ENCODE peak calls at places on chromosomes 1 and 21, in four cellular contexts. V is activated naive CD8-positive, alpha-beta T cell treated with anti-CD3 and anti-CD28 coated beads for 36 hours; N is BE2C; F is RCC 7860. J is an unnamed sample.

GRCh38 chr1:198220428-198220827 is 63.6 kb downstream of the NEK7 start:
- DNase-seq in V (no peak), N (no peak), F (peak; percentile 62), J (no peak)

GRCh38 chr21:40053007-40053406 is 185.8 kb downstream of the PCP4 start:
- DNase-seq in V (no peak), N (no peak), F (no peak), J (no peak)

GRCh38 chr1:235069577-235070563 is 58.8 kb downstream of the TOMM20 start:
- DNase-seq in V (no peak), N (no peak), F (peak; percentile 100), J (no peak)

GRCh38 chr1:94668528-94668927 is 127.0 kb upstream of the F3 start:
- DNase-seq in V (no peak), N (no peak), F (no peak), J (no peak)

GRCh38 chr1:40929145-40929544 is 50.4 kb upstream of the CTPS1 start:
- DNase-seq in V (no peak), N (no peak), F (no peak), J (no peak)

GRCh38 chr1:61241411-61241838 is 159.1 kb downstream of the NFIA start:
- DNase-seq in V (no peak), N (no peak), F (peak; percentile 44), J (no peak)

GRCh38 chr1:115182012-115182715 is 92.9 kb upstream of the TSPAN2 start:
- DNase-seq in V (no peak), N (no peak), F (peak; percentile 96), J (no peak)

GRCh38 chr21:33396966-33397365 is 6.2 kb upstream of the IFNGR2 start:
- DNase-seq in V (no peak), N (no peak), F (no peak), J (no peak)

GRCh38 chr1:23563003-23563402 is 3.7 kb upstream of the ID3 start:
- DNase-seq in V (no peak), N (no peak), F (no peak), J (peak; percentile 25)

GRCh38 chr21:25133939-25134338 is 473.3 kb downstream of the MRPL39 start:
- DNase-seq in V (no peak), N (no peak), F (peak; percentile 22), J (no peak)

GRCh38 chr1:234956821-234957329 is 171.8 kb downstream of the TOMM20 start:
- DNase-seq in V (no peak), N (no peak), F (peak; percentile 46), J (no peak)

GRCh38 chr1:44076093-44076492 is 42.5 kb upstream of the KLF17 start:
- DNase-seq in V (no peak), N (no peak), F (peak; percentile 88), J (no peak)

GRCh38 chr21:41706678-41707077 is 60.2 kb downstream of the RIPK4 start:
- DNase-seq in V (no peak), N (no peak), F (peak; percentile 52), J (no peak)

GRCh38 chr1:204384636-204385354 is 25.1 kb upstream of the PLEKHA6 start:
- DNase-seq in V (no peak), N (peak; percentile 49), F (peak; percentile 53), J (no peak)

GRCh38 chr1:240152611-240153297 is 61.1 kb downstream of the FMN2 start:
- DNase-seq in V (no peak), N (no peak), F (no peak), J (no peak)

GRCh38 chr1:205270764-205271163 is 43.0 kb downstream of the TMCC2 start:
- DNase-seq in V (no peak), N (no peak), F (no peak), J (no peak)

GRCh38 chr1:113534130-113534817 is 144.0 kb downstream of the MAGI3 start:
- DNase-seq in V (no peak), N (no peak), F (peak; percentile 86), J (no peak)

GRCh38 chr1:21124846-21125245 is 51.9 kb downstream of the EIF4G3 start:
- DNase-seq in V (no peak), N (no peak), F (no peak), J (no peak)

GRCh38 chr1:153946622-153947246 is at the start of gene DENND4B:
- DNase-seq in V (peak; percentile 83), N (peak; percentile 89), F (peak; percentile 67), J (peak; percentile 93)

GRCh38 chr1:4272568-4272967 is 372.5 kb upstream of the C1orf174 start:
- DNase-seq in V (no peak), N (no peak), F (no peak), J (no peak)

GRCh38 chr1:97467445-97467844 is 453.4 kb downstream of the DPYD start:
- DNase-seq in V (no peak), N (no peak), F (no peak), J (no peak)

GRCh38 chr1:36572906-36573305 is 90.2 kb upstream of the CSF3R start:
- DNase-seq in V (no peak), N (peak; percentile 30), F (no peak), J (no peak)

GRCh38 chr21:33029975-33030461 is 4.3 kb downstream of the OLIG2 start:
- DNase-seq in V (no peak), N (no peak), F (no peak), J (no peak)

GRCh38 chr1:201724760-201725105 is 104.2 kb upstream of the IPO9 start:
- DNase-seq in V (no peak), N (no peak), F (no peak), J (no peak)

GRCh38 chr1:218679391-218679790 is 334.3 kb downstream of the TGFB2 start:
- DNase-seq in V (no peak), N (no peak), F (no peak), J (no peak)

GRCh38 chr1:36869054-36869453 is 165.3 kb downstream of the GRIK3 start:
- DNase-seq in V (no peak), N (no peak), F (no peak), J (no peak)

J was measured in NAMALWA.